ENCODE peak calls at places on chromosomes 13 and 19, in nine cellular contexts. One of them, this sample, is unnamed.

GRCh38 chr13:96850538-96850937 is 143.7 kb downstream of the OXGR1 start:
- DNase-seq in tibial nerve: no peak
- DNase-seq in Peyer's patch: no peak
- DNase-seq in spleen: no peak
- DNase-seq in GM12891: no peak
- DNase-seq in IMR-90: no peak
- DNase-seq in testis: no peak
- DNase-seq in K562: no peak
- DNase-seq in stomach: no peak
- DNase-seq in this sample: no peak

GRCh38 chr13:21668665-21669599 is 1.9 kb upstream of the FGF9 start:
- DNase-seq in tibial nerve: no peak
- DNase-seq in Peyer's patch: no peak
- DNase-seq in spleen: peak
- DNase-seq in GM12891: no peak
- DNase-seq in IMR-90: peak
- DNase-seq in testis: no peak
- DNase-seq in K562: no peak
- DNase-seq in stomach: no peak
- DNase-seq in this sample: no peak

GRCh38 chr19:48413879-48414623 is 20.6 kb downstream of the GRIN2D start:
- DNase-seq in tibial nerve: no peak
- DNase-seq in Peyer's patch: no peak
- DNase-seq in spleen: no peak
- DNase-seq in GM12891: no peak
- DNase-seq in IMR-90: peak
- DNase-seq in testis: no peak
- DNase-seq in K562: no peak
- DNase-seq in stomach: no peak
- DNase-seq in this sample: no peak

GRCh38 chr13:35039012-35039411 is 96.9 kb downstream of the NBEA start:
- DNase-seq in tibial nerve: no peak
- DNase-seq in Peyer's patch: no peak
- DNase-seq in spleen: peak
- DNase-seq in GM12891: no peak
- DNase-seq in IMR-90: no peak
- DNase-seq in testis: no peak
- DNase-seq in K562: no peak
- DNase-seq in stomach: no peak
- DNase-seq in this sample: no peak

GRCh38 chr13:31048521-31048920 is 113.2 kb downstream of the HSPH1 start:
- DNase-seq in tibial nerve: no peak
- DNase-seq in Peyer's patch: no peak
- DNase-seq in spleen: no peak
- DNase-seq in GM12891: no peak
- DNase-seq in IMR-90: no peak
- DNase-seq in testis: no peak
- DNase-seq in K562: no peak
- DNase-seq in stomach: no peak
- DNase-seq in this sample: no peak

GRCh38 chr19:37565370-37565669 is 29.3 kb downstream of the ZNF571 start:
- DNase-seq in tibial nerve: no peak
- DNase-seq in Peyer's patch: no peak
- DNase-seq in spleen: no peak
- DNase-seq in GM12891: no peak
- DNase-seq in IMR-90: no peak
- DNase-seq in testis: no peak
- DNase-seq in K562: no peak
- DNase-seq in stomach: no peak
- DNase-seq in this sample: no peak

GRCh38 chr13:95950103-95950502 is 103.1 kb downstream of the UGGT2 start:
- DNase-seq in tibial nerve: no peak
- DNase-seq in Peyer's patch: no peak
- DNase-seq in spleen: no peak
- DNase-seq in GM12891: no peak
- DNase-seq in IMR-90: no peak
- DNase-seq in testis: no peak
- DNase-seq in K562: no peak
- DNase-seq in stomach: no peak
- DNase-seq in this sample: no peak

GRCh38 chr19:12994701-12995595 is at the start of gene NFIX:
- DNase-seq in tibial nerve: peak
- DNase-seq in Peyer's patch: peak
- DNase-seq in spleen: peak
- DNase-seq in GM12891: peak
- DNase-seq in IMR-90: peak
- DNase-seq in testis: peak
- DNase-seq in K562: peak
- DNase-seq in stomach: peak
- DNase-seq in this sample: peak

GRCh38 chr13:113978741-113979481 is 5.0 kb upstream of the C13orf46 start:
- DNase-seq in tibial nerve: no peak
- DNase-seq in Peyer's patch: no peak
- DNase-seq in spleen: peak
- DNase-seq in GM12891: no peak
- DNase-seq in IMR-90: no peak
- DNase-seq in testis: no peak
- DNase-seq in K562: no peak
- DNase-seq in stomach: peak
- DNase-seq in this sample: no peak

GRCh38 chr19:47272448-47273312 is 2.0 kb upstream of the INAFM1 start:
- DNase-seq in tibial nerve: peak
- DNase-seq in Peyer's patch: peak
- DNase-seq in spleen: no peak
- DNase-seq in GM12891: peak
- DNase-seq in IMR-90: no peak
- DNase-seq in testis: peak
- DNase-seq in K562: peak
- DNase-seq in stomach: peak
- DNase-seq in this sample: no peak

GRCh38 chr13:112877976-112878955 is 90.7 kb upstream of the MCF2L start:
- DNase-seq in tibial nerve: no peak
- DNase-seq in Peyer's patch: no peak
- DNase-seq in spleen: peak
- DNase-seq in GM12891: no peak
- DNase-seq in IMR-90: no peak
- DNase-seq in testis: no peak
- DNase-seq in K562: no peak
- DNase-seq in stomach: no peak
- DNase-seq in this sample: no peak

GRCh38 chr19:50417138-50417849 is 1.4 kb upstream of the SPIB start:
- DNase-seq in tibial nerve: no peak
- DNase-seq in Peyer's patch: peak
- DNase-seq in spleen: no peak
- DNase-seq in GM12891: no peak
- DNase-seq in IMR-90: no peak
- DNase-seq in testis: no peak
- DNase-seq in K562: no peak
- DNase-seq in stomach: peak
- DNase-seq in this sample: no peak
- TF ChIP-seq POLR2A in tibial nerve: no peak
- TF ChIP-seq POLR2A in Peyer's patch: no peak
- TF ChIP-seq POLR2A in spleen: no peak
- TF ChIP-seq POLR2A in GM12891: no peak
- TF ChIP-seq POLR2A in IMR-90: no peak
- TF ChIP-seq POLR2A in testis: no peak
- TF ChIP-seq POLR2A in K562: no peak
- TF ChIP-seq POLR2A in stomach: no peak
- TF ChIP-seq POLR2A in this sample: no peak

GRCh38 chr19:30780456-30780855 is 408.3 kb downstream of the ZNF536 start:
- DNase-seq in tibial nerve: no peak
- DNase-seq in Peyer's patch: no peak
- DNase-seq in spleen: no peak
- DNase-seq in GM12891: no peak
- DNase-seq in IMR-90: no peak
- DNase-seq in testis: no peak
- DNase-seq in K562: no peak
- DNase-seq in stomach: no peak
- DNase-seq in this sample: no peak
- TF ChIP-seq POLR2A in tibial nerve: no peak
- TF ChIP-seq POLR2A in Peyer's patch: no peak
- TF ChIP-seq POLR2A in spleen: no peak
- TF ChIP-seq POLR2A in GM12891: no peak
- TF ChIP-seq POLR2A in IMR-90: no peak
- TF ChIP-seq POLR2A in testis: no peak
- TF ChIP-seq POLR2A in K562: no peak
- TF ChIP-seq POLR2A in stomach: no peak
- TF ChIP-seq POLR2A in this sample: no peak

GRCh38 chr13:74867460-74867859 is 614.5 kb downstream of the TBC1D4 start:
- DNase-seq in tibial nerve: no peak
- DNase-seq in Peyer's patch: no peak
- DNase-seq in spleen: no peak
- DNase-seq in GM12891: no peak
- DNase-seq in IMR-90: no peak
- DNase-seq in testis: no peak
- DNase-seq in K562: no peak
- DNase-seq in stomach: no peak
- DNase-seq in this sample: no peak

GRCh38 chr13:74868044-74868443 is 613.9 kb downstream of the TBC1D4 start:
- DNase-seq in tibial nerve: no peak
- DNase-seq in Peyer's patch: no peak
- DNase-seq in spleen: no peak
- DNase-seq in GM12891: no peak
- DNase-seq in IMR-90: no peak
- DNase-seq in testis: no peak
- DNase-seq in K562: no peak
- DNase-seq in stomach: no peak
- DNase-seq in this sample: no peak

GRCh38 chr13:74869846-74870245 is 612.1 kb downstream of the TBC1D4 start:
- DNase-seq in tibial nerve: no peak
- DNase-seq in Peyer's patch: no peak
- DNase-seq in spleen: no peak
- DNase-seq in GM12891: no peak
- DNase-seq in IMR-90: no peak
- DNase-seq in testis: no peak
- DNase-seq in K562: peak
- DNase-seq in stomach: no peak
- DNase-seq in this sample: no peak

GRCh38 chr13:74871671-74872070 is 610.3 kb downstream of the TBC1D4 start:
- DNase-seq in tibial nerve: no peak
- DNase-seq in Peyer's patch: no peak
- DNase-seq in spleen: no peak
- DNase-seq in GM12891: no peak
- DNase-seq in IMR-90: no peak
- DNase-seq in testis: no peak
- DNase-seq in K562: no peak
- DNase-seq in stomach: no peak
- DNase-seq in this sample: no peak

DNA sequence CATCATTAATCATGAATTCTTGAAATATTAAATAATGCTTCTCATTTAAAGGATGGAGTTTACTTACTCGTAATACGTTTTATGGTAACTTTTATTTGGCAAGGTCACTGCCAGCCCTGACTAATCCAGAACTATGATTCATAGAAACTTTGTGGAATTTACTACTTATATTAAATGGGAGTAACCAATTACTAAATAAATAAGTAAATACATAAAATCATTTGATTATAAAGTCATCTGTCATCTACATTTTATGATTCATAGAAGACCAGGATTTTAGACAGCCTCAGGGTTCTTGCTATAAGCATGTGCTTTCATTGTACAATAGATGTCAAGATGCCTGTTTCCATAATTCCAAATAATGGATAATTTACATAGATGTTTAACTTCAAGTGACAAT is 611.1 kb downstream of the TBC1D4 start:
- DNase-seq in tibial nerve: no peak
- DNase-seq in Peyer's patch: no peak
- DNase-seq in spleen: no peak
- DNase-seq in GM12891: no peak
- DNase-seq in IMR-90: no peak
- DNase-seq in testis: no peak
- DNase-seq in K562: no peak
- DNase-seq in stomach: no peak
- DNase-seq in this sample: no peak
- TF ChIP-seq POLR2A in tibial nerve: no peak
- TF ChIP-seq POLR2A in Peyer's patch: no peak
- TF ChIP-seq POLR2A in spleen: no peak
- TF ChIP-seq POLR2A in GM12891: no peak
- TF ChIP-seq POLR2A in IMR-90: no peak
- TF ChIP-seq POLR2A in testis: no peak
- TF ChIP-seq POLR2A in K562: no peak
- TF ChIP-seq POLR2A in stomach: no peak
- TF ChIP-seq POLR2A in this sample: no peak

GRCh38 chr19:35643255-35644205 is 2.0 kb downstream of the ETV2 start:
- DNase-seq in tibial nerve: peak
- DNase-seq in Peyer's patch: peak
- DNase-seq in spleen: peak
- DNase-seq in GM12891: peak
- DNase-seq in IMR-90: peak
- DNase-seq in testis: peak
- DNase-seq in K562: peak
- DNase-seq in stomach: peak
- DNase-seq in this sample: peak
- TF ChIP-seq POLR2A in tibial nerve: no peak
- TF ChIP-seq POLR2A in Peyer's patch: peak
- TF ChIP-seq POLR2A in spleen: peak
- TF ChIP-seq POLR2A in GM12891: peak
- TF ChIP-seq POLR2A in IMR-90: peak
- TF ChIP-seq POLR2A in testis: no peak
- TF ChIP-seq POLR2A in K562: peak
- TF ChIP-seq POLR2A in stomach: no peak
- TF ChIP-seq POLR2A in this sample: peak